ENCODE peak calls at places on chromosomes 7 and 10, in six cellular contexts. R is HepG2, M is A549, I is endothelial cell of umbilical vein, W is K562, Y is GM12878. F is an unnamed sample.

GRCh38 chr7:73521636-73522080 is 435 bp downstream of the BAZ1B start:
- DNase-seq in R (peak; percentile 13), M (peak; percentile 64), I (no peak), W (peak; percentile 92), Y (no peak), F (no peak)

GRCh38 chr10:122780391-122780790 is 65.3 kb downstream of the CUZD1 start:
- DNase-seq in R (no peak), M (no peak), I (peak; percentile 32), W (no peak), Y (no peak), F (no peak)

GRCh38 chr7:101488826-101489572 is 126.3 kb downstream of the COL26A1 start:
- DNase-seq in R (no peak), M (no peak), I (no peak), W (no peak), Y (no peak), F (no peak)

GRCh38 chr7:157312941-157313340 is 23.9 kb upstream of the DNAJB6 start:
- DNase-seq in R (no peak), M (no peak), I (no peak), W (no peak), Y (no peak), F (peak; percentile 69)

GRCh38 chr7:96589038-96589437 is 120.6 kb downstream of the SEM1 start:
- DNase-seq in R (no peak), M (no peak), I (no peak), W (no peak), Y (no peak), F (no peak)

GRCh38 chr7:25189197-25189596 is 39.1 kb downstream of the NPVF start:
- DNase-seq in R (peak; percentile 71), M (no peak), I (no peak), W (no peak), Y (no peak), F (no peak)

GRCh38 chr10:110893559-110894179 is 21.9 kb downstream of the PDCD4 start:
- DNase-seq in R (peak; percentile 34), M (peak; percentile 48), I (peak; percentile 62), W (no peak), Y (no peak), F (peak; percentile 69)

GRCh38 chr10:30869566-30869965 is 162.1 kb downstream of the ZNF438 start:
- DNase-seq in R (no peak), M (no peak), I (no peak), W (no peak), Y (no peak), F (no peak)

GRCh38 chr7:30281791-30282190 is 2.6 kb upstream of the ZNRF2 start:
- DNase-seq in R (peak; percentile 74), M (no peak), I (no peak), W (no peak), Y (no peak), F (no peak)

GRCh38 chr10:59905066-59905734 is 1.2 kb downstream of the CCDC6 start:
- DNase-seq in R (no peak), M (no peak), I (peak; percentile 44), W (no peak), Y (no peak), F (peak; percentile 26)

GRCh38 chr7:47284691-47285246 is 297.1 kb downstream of the TNS3 start:
- DNase-seq in R (no peak), M (no peak), I (no peak), W (no peak), Y (no peak), F (no peak)

GRCh38 chr10:129031233-129032150 is 435.5 kb upstream of the MGMT start:
- DNase-seq in R (peak; percentile 15), M (peak; percentile 58), I (peak; percentile 68), W (peak; percentile 66), Y (no peak), F (peak; percentile 70)

GRCh38 chr10:108358912-108359311 is 1194.4 kb upstream of the SORCS1 start:
- DNase-seq in R (peak; percentile 2), M (peak; percentile 14), I (no peak), W (no peak), Y (peak; percentile 13), F (peak; percentile 37)

GRCh38 chr7:13849528-13849892 is 140.0 kb downstream of the ETV1 start:
- DNase-seq in R (no peak), M (no peak), I (no peak), W (no peak), Y (no peak), F (no peak)

GRCh38 chr10:103637855-103638561 is 144.5 kb downstream of the NEURL1 start:
- DNase-seq in R (no peak), M (no peak), I (no peak), W (no peak), Y (no peak), F (no peak)

GRCh38 chr10:68105820-68106219 is 3.5 kb upstream of the MYPN start:
- DNase-seq in R (no peak), M (no peak), I (no peak), W (no peak), Y (no peak), F (no peak)

GRCh38 chr10:113026679-113027078 is 76.6 kb downstream of the TCF7L2 start:
- DNase-seq in R (no peak), M (no peak), I (peak; percentile 9), W (no peak), Y (no peak), F (no peak)

GRCh38 chr7:37247881-37248280 is 200.8 kb downstream of the ELMO1 start:
- DNase-seq in R (no peak), M (no peak), I (peak; percentile 40), W (no peak), Y (no peak), F (peak; percentile 56)

GRCh38 chr7:130084037-130084875 is 13.9 kb downstream of the KLHDC10 start:
- DNase-seq in R (peak; percentile 14), M (peak; percentile 36), I (peak; percentile 14), W (peak; percentile 41), Y (no peak), F (peak; percentile 70)

GRCh38 chr10:98555011-98555619 is 108.4 kb upstream of the HPS1 start:
- DNase-seq in R (no peak), M (no peak), I (peak; percentile 41), W (no peak), Y (no peak), F (no peak)

GRCh38 chr10:13483073-13483472 is 45.7 kb downstream of the BEND7 start:
- DNase-seq in R (no peak), M (no peak), I (no peak), W (no peak), Y (peak; percentile 47), F (no peak)

DNA sequence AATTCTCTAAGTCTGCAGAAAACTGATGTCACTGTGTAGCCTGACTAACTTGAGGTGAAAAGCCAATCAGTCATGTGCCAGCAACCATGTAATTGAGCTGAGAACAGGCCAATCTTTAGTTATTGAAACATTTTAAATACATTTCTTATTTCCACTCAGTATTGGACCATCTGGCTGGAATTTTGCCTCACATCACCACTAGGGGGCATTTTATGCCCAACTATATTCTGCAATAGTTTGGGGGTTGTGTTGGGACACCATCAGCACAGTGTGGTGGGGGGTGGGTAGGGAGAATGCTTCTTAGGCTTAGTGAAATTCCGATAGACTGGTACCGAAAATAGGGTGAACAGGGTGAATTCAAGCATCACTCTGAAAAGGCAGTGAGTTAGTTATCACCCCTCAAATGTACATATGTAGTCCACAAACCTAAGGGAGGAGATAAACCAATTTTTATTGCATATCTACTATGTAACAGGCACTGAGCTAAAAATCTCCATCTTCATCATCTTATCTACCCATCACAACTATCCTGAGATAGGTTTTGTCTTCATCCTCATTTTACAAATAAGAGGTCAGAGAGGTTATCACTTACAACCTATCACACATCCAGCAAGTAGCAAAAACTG is 17.8 kb downstream of the NPSR1 start:
- DNase-seq in R (peak; percentile 27), M (peak; percentile 48), I (peak; percentile 51), W (peak; percentile 31), Y (peak; percentile 9), F (peak; percentile 48)
- TF ChIP-seq MYC in R (no peak), M (no peak), I (no peak), W (no peak), Y (no peak), F (no peak)

DNA sequence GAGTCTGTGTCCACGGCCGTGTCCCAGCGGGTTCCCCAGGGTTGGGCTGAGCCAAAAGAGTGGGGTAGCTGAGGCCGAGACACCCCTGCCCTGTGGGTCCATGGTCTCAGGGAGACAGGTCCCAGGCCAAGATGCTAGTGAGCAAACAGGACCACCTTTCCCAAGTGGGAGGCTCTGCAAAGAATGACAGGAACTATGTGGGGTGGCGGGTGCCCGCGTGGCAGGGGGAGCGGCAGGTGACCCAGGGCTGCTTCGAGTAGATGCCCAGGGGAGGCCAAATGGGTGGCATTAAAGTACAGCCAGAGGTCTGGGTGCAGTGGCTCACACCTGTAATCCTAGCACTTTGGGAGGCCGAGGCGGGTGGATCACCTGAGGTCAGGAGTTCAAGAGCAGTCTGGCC is 18.2 kb downstream of the TTYH3 start:
- DNase-seq in R (no peak), M (no peak), I (no peak), W (no peak), Y (no peak), F (no peak)
- TF ChIP-seq POLR2A in R (no peak), M (no peak), I (no peak), W (no peak), Y (no peak), F (no peak)

DNA sequence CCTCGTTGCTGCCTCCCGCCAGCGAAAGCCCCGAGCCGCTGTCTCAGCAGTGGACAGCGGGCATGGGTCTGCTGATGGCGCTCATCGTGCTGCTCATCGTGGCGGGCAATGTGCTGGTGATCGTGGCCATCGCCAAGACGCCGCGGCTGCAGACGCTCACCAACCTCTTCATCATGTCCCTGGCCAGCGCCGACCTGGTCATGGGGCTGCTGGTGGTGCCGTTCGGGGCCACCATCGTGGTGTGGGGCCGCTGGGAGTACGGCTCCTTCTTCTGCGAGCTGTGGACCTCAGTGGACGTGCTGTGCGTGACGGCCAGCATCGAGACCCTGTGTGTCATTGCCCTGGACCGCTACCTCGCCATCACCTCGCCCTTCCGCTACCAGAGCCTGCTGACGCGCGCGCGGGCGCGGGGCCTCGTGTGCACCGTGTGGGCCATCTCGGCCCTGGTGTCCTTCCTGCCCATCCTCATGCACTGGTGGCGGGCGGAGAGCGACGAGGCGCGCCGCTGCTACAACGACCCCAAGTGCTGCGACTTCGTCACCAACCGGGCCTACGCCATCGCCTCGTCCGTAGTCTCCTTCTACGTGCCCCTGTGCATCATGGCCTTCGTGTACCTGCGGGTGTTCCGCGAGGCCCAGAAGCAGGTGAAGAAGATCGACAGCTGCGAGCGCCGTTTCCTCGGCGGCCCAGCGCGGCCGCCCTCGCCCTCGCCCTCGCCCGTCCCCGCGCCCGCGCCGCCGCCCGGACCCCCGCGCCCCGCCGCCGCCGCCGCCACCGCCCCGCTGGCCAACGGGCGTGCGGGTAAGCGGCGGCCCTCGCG is 795 bp downstream of the ADRB1 start:
- DNase-seq in R (no peak), M (no peak), I (peak; percentile 10), W (no peak), Y (no peak), F (no peak)
- TF ChIP-seq MYC in R (no peak), M (no peak), I (no peak), W (no peak), Y (no peak), F (no peak)

GRCh38 chr7:4730971-4731370 is 44.5 kb upstream of the AP5Z1 start:
- DNase-seq in R (no peak), M (no peak), I (no peak), W (no peak), Y (no peak), F (no peak)

GRCh38 chr7:4733936-4734528 is 41.4 kb upstream of the AP5Z1 start:
- DNase-seq in R (no peak), M (no peak), I (no peak), W (no peak), Y (no peak), F (no peak)

GRCh38 chr7:4731803-4732202 is 43.6 kb upstream of the AP5Z1 start:
- DNase-seq in R (no peak), M (no peak), I (no peak), W (no peak), Y (no peak), F (no peak)

GRCh38 chr7:4737300-4737699 is 38.1 kb upstream of the AP5Z1 start:
- DNase-seq in R (no peak), M (no peak), I (no peak), W (no peak), Y (no peak), F (no peak)

GRCh38 chr7:4734587-4735365 is 40.6 kb upstream of the AP5Z1 start:
- DNase-seq in R (no peak), M (no peak), I (no peak), W (no peak), Y (no peak), F (no peak)
- TF ChIP-seq POLR2A in R (no peak), M (no peak), I (no peak), W (no peak), Y (no peak), F (no peak)

F was measured in NB4.